ENCODE peak calls at places on chromosomes 13 and 19, in four cellular contexts. One of them, this sample, is unnamed.

GRCh38 chr19:39448271-39448670 is 2.9 kb downstream of the SUPT5H start:
- DNase-seq in substantia nigra: no peak
- DNase-seq in lower leg skin: no peak
- DNase-seq in RWPE1: no peak
- DNase-seq in this sample: no peak

GRCh38 chr19:34428549-34429285 is 536 bp downstream of the UBA2 start:
- DNase-seq in substantia nigra: no peak
- DNase-seq in lower leg skin: no peak
- DNase-seq in RWPE1: peak
- DNase-seq in this sample: no peak

GRCh38 chr13:108911807-108912206 is 282.4 kb downstream of the MYO16 start:
- DNase-seq in substantia nigra: no peak
- DNase-seq in lower leg skin: no peak
- DNase-seq in RWPE1: no peak
- DNase-seq in this sample: no peak

GRCh38 chr13:66003558-66003957 is 1226.6 kb downstream of the PCDH9 start:
- DNase-seq in substantia nigra: no peak
- DNase-seq in lower leg skin: no peak
- DNase-seq in RWPE1: no peak
- DNase-seq in this sample: no peak

GRCh38 chr13:25725104-25725503 is 326.7 kb downstream of the SHISA2 start:
- DNase-seq in substantia nigra: no peak
- DNase-seq in lower leg skin: no peak
- DNase-seq in RWPE1: no peak
- DNase-seq in this sample: no peak

GRCh38 chr19:19256072-19256969 is 16.8 kb downstream of the TM6SF2 start:
- DNase-seq in substantia nigra: no peak
- DNase-seq in lower leg skin: no peak
- DNase-seq in RWPE1: no peak
- DNase-seq in this sample: no peak

GRCh38 chr19:35730326-35730725 is 11.9 kb downstream of the IGFLR1 start:
- DNase-seq in substantia nigra: no peak
- DNase-seq in lower leg skin: no peak
- DNase-seq in RWPE1: no peak
- DNase-seq in this sample: no peak

GRCh38 chr19:55606471-55606787 is 982 bp downstream of the ZNF865 start:
- DNase-seq in substantia nigra: no peak
- DNase-seq in lower leg skin: no peak
- DNase-seq in RWPE1: no peak
- DNase-seq in this sample: no peak

GRCh38 chr13:72166102-72166660 is 299.2 kb upstream of the DACH1 start:
- DNase-seq in substantia nigra: no peak
- DNase-seq in lower leg skin: no peak
- DNase-seq in RWPE1: no peak
- DNase-seq in this sample: no peak

GRCh38 chr13:88014527-88014926 is 343.4 kb downstream of the SLITRK5 start:
- DNase-seq in substantia nigra: no peak
- DNase-seq in lower leg skin: no peak
- DNase-seq in RWPE1: no peak
- DNase-seq in this sample: no peak

GRCh38 chr19:2888739-2889224 is 11.9 kb upstream of the ZNF57 start:
- DNase-seq in substantia nigra: no peak
- DNase-seq in lower leg skin: no peak
- DNase-seq in RWPE1: peak
- DNase-seq in this sample: no peak

GRCh38 chr19:39679056-39679790 is 23.5 kb downstream of the LGALS16 start:
- DNase-seq in substantia nigra: no peak
- DNase-seq in lower leg skin: no peak
- DNase-seq in RWPE1: no peak
- DNase-seq in this sample: no peak